ENCODE peak calls at places on chromosome 4, in seven cellular contexts. One of them, this sample, is unnamed.

GRCh38 chr4:87465739-87466366 is 43.5 kb downstream of the NUDT9 start:
- DNase-seq in sciatic nerve: no peak
- DNase-seq in NCI-H1930: no peak
- DNase-seq in neural crest cell: no peak
- DNase-seq in T-helper 2 cell: peak
- DNase-seq in stimulated activated CD8-positive, alpha-beta memory T cell treated with anti-CD3 and anti-CD28 coated beads, Interleukin-15, amount 100 ng/mL, for 4 hours: no peak
- DNase-seq in Kasumi-1: peak
- DNase-seq in this sample: no peak

GRCh38 chr4:146346276-146346675 is 131.9 kb downstream of the REELD1 start:
- DNase-seq in sciatic nerve: no peak
- DNase-seq in NCI-H1930: no peak
- DNase-seq in neural crest cell: no peak
- DNase-seq in T-helper 2 cell: no peak
- DNase-seq in stimulated activated CD8-positive, alpha-beta memory T cell treated with anti-CD3 and anti-CD28 coated beads, Interleukin-15, amount 100 ng/mL, for 4 hours: no peak
- DNase-seq in Kasumi-1: no peak
- DNase-seq in this sample: no peak

GRCh38 chr4:6044805-6045204 is 26.6 kb upstream of the C4orf50 start:
- DNase-seq in sciatic nerve: no peak
- DNase-seq in NCI-H1930: no peak
- DNase-seq in neural crest cell: no peak
- DNase-seq in T-helper 2 cell: no peak
- DNase-seq in stimulated activated CD8-positive, alpha-beta memory T cell treated with anti-CD3 and anti-CD28 coated beads, Interleukin-15, amount 100 ng/mL, for 4 hours: no peak
- DNase-seq in Kasumi-1: no peak
- DNase-seq in this sample: no peak

GRCh38 chr4:114237997-114238396 is 258.6 kb upstream of the ARSJ start:
- DNase-seq in sciatic nerve: no peak
- DNase-seq in NCI-H1930: no peak
- DNase-seq in neural crest cell: no peak
- DNase-seq in T-helper 2 cell: no peak
- DNase-seq in stimulated activated CD8-positive, alpha-beta memory T cell treated with anti-CD3 and anti-CD28 coated beads, Interleukin-15, amount 100 ng/mL, for 4 hours: no peak
- DNase-seq in Kasumi-1: no peak
- DNase-seq in this sample: no peak

GRCh38 chr4:105527081-105527480 is 25.3 kb upstream of the ARHGEF38 start:
- DNase-seq in sciatic nerve: no peak
- DNase-seq in NCI-H1930: no peak
- DNase-seq in neural crest cell: no peak
- DNase-seq in T-helper 2 cell: no peak
- DNase-seq in stimulated activated CD8-positive, alpha-beta memory T cell treated with anti-CD3 and anti-CD28 coated beads, Interleukin-15, amount 100 ng/mL, for 4 hours: no peak
- DNase-seq in Kasumi-1: no peak
- DNase-seq in this sample: no peak

GRCh38 chr4:152771736-152772533 is 7.6 kb downstream of the TIGD4 start:
- DNase-seq in sciatic nerve: no peak
- DNase-seq in NCI-H1930: no peak
- DNase-seq in neural crest cell: no peak
- DNase-seq in T-helper 2 cell: peak
- DNase-seq in stimulated activated CD8-positive, alpha-beta memory T cell treated with anti-CD3 and anti-CD28 coated beads, Interleukin-15, amount 100 ng/mL, for 4 hours: no peak
- DNase-seq in Kasumi-1: peak
- DNase-seq in this sample: no peak

GRCh38 chr4:85837334-85837733 is 362.4 kb downstream of the ARHGAP24 start:
- DNase-seq in sciatic nerve: no peak
- DNase-seq in NCI-H1930: no peak
- DNase-seq in neural crest cell: no peak
- DNase-seq in T-helper 2 cell: no peak
- DNase-seq in stimulated activated CD8-positive, alpha-beta memory T cell treated with anti-CD3 and anti-CD28 coated beads, Interleukin-15, amount 100 ng/mL, for 4 hours: no peak
- DNase-seq in Kasumi-1: no peak
- DNase-seq in this sample: no peak

GRCh38 chr4:79759793-79760192 is 313.2 kb downstream of the ANTXR2 start:
- DNase-seq in sciatic nerve: no peak
- DNase-seq in NCI-H1930: no peak
- DNase-seq in neural crest cell: no peak
- DNase-seq in T-helper 2 cell: peak
- DNase-seq in stimulated activated CD8-positive, alpha-beta memory T cell treated with anti-CD3 and anti-CD28 coated beads, Interleukin-15, amount 100 ng/mL, for 4 hours: no peak
- DNase-seq in Kasumi-1: no peak
- DNase-seq in this sample: no peak

GRCh38 chr4:1060121-1060520 is 48.7 kb downstream of the FGFRL1 start:
- DNase-seq in sciatic nerve: peak
- DNase-seq in NCI-H1930: no peak
- DNase-seq in neural crest cell: no peak
- DNase-seq in T-helper 2 cell: no peak
- DNase-seq in stimulated activated CD8-positive, alpha-beta memory T cell treated with anti-CD3 and anti-CD28 coated beads, Interleukin-15, amount 100 ng/mL, for 4 hours: no peak
- DNase-seq in Kasumi-1: no peak
- DNase-seq in this sample: no peak

GRCh38 chr4:7353846-7354610 is 80.7 kb downstream of the PSAPL1 start:
- DNase-seq in sciatic nerve: no peak
- DNase-seq in NCI-H1930: no peak
- DNase-seq in neural crest cell: no peak
- DNase-seq in T-helper 2 cell: no peak
- DNase-seq in stimulated activated CD8-positive, alpha-beta memory T cell treated with anti-CD3 and anti-CD28 coated beads, Interleukin-15, amount 100 ng/mL, for 4 hours: no peak
- DNase-seq in Kasumi-1: no peak
- DNase-seq in this sample: no peak

GRCh38 chr4:113822555-113823290 is 61.2 kb upstream of the CAMK2D start:
- DNase-seq in sciatic nerve: no peak
- DNase-seq in NCI-H1930: no peak
- DNase-seq in neural crest cell: no peak
- DNase-seq in T-helper 2 cell: peak
- DNase-seq in stimulated activated CD8-positive, alpha-beta memory T cell treated with anti-CD3 and anti-CD28 coated beads, Interleukin-15, amount 100 ng/mL, for 4 hours: no peak
- DNase-seq in Kasumi-1: no peak
- DNase-seq in this sample: no peak

GRCh38 chr4:95580226-95580625 is 31.5 kb upstream of the UNC5C start:
- DNase-seq in sciatic nerve: no peak
- DNase-seq in NCI-H1930: no peak
- DNase-seq in neural crest cell: no peak
- DNase-seq in T-helper 2 cell: no peak
- DNase-seq in stimulated activated CD8-positive, alpha-beta memory T cell treated with anti-CD3 and anti-CD28 coated beads, Interleukin-15, amount 100 ng/mL, for 4 hours: no peak
- DNase-seq in Kasumi-1: no peak
- DNase-seq in this sample: no peak

GRCh38 chr4:116788723-116789122 is 296.7 kb downstream of the TRAM1L1 start:
- DNase-seq in sciatic nerve: no peak
- DNase-seq in NCI-H1930: no peak
- DNase-seq in neural crest cell: no peak
- DNase-seq in T-helper 2 cell: no peak
- DNase-seq in stimulated activated CD8-positive, alpha-beta memory T cell treated with anti-CD3 and anti-CD28 coated beads, Interleukin-15, amount 100 ng/mL, for 4 hours: no peak
- DNase-seq in Kasumi-1: no peak
- DNase-seq in this sample: no peak

GRCh38 chr4:114867291-114867690 is 246.1 kb downstream of the NDST4 start:
- DNase-seq in sciatic nerve: no peak
- DNase-seq in NCI-H1930: no peak
- DNase-seq in neural crest cell: no peak
- DNase-seq in T-helper 2 cell: no peak
- DNase-seq in stimulated activated CD8-positive, alpha-beta memory T cell treated with anti-CD3 and anti-CD28 coated beads, Interleukin-15, amount 100 ng/mL, for 4 hours: no peak
- DNase-seq in Kasumi-1: peak
- DNase-seq in this sample: no peak

GRCh38 chr4:37754410-37755185 is 68.4 kb upstream of the RELL1 start:
- DNase-seq in sciatic nerve: no peak
- DNase-seq in NCI-H1930: no peak
- DNase-seq in neural crest cell: no peak
- DNase-seq in T-helper 2 cell: no peak
- DNase-seq in stimulated activated CD8-positive, alpha-beta memory T cell treated with anti-CD3 and anti-CD28 coated beads, Interleukin-15, amount 100 ng/mL, for 4 hours: no peak
- DNase-seq in Kasumi-1: peak
- DNase-seq in this sample: no peak

GRCh38 chr4:117949621-117950020 is 84.7 kb upstream of the NDST3 start:
- DNase-seq in sciatic nerve: no peak
- DNase-seq in NCI-H1930: no peak
- DNase-seq in neural crest cell: no peak
- DNase-seq in T-helper 2 cell: no peak
- DNase-seq in stimulated activated CD8-positive, alpha-beta memory T cell treated with anti-CD3 and anti-CD28 coated beads, Interleukin-15, amount 100 ng/mL, for 4 hours: no peak
- DNase-seq in Kasumi-1: no peak
- DNase-seq in this sample: no peak

GRCh38 chr4:180809439-180809838 is 1433.8 kb upstream of the TENM3 start:
- DNase-seq in sciatic nerve: no peak
- DNase-seq in NCI-H1930: no peak
- DNase-seq in neural crest cell: no peak
- DNase-seq in T-helper 2 cell: peak
- DNase-seq in stimulated activated CD8-positive, alpha-beta memory T cell treated with anti-CD3 and anti-CD28 coated beads, Interleukin-15, amount 100 ng/mL, for 4 hours: no peak
- DNase-seq in Kasumi-1: no peak
- DNase-seq in this sample: no peak

GRCh38 chr4:41964401-41964800 is 17.2 kb upstream of the DCAF4L1 start:
- DNase-seq in sciatic nerve: no peak
- DNase-seq in NCI-H1930: no peak
- DNase-seq in neural crest cell: no peak
- DNase-seq in T-helper 2 cell: no peak
- DNase-seq in stimulated activated CD8-positive, alpha-beta memory T cell treated with anti-CD3 and anti-CD28 coated beads, Interleukin-15, amount 100 ng/mL, for 4 hours: no peak
- DNase-seq in Kasumi-1: no peak
- DNase-seq in this sample: no peak

GRCh38 chr4:138222041-138222440 is 20.1 kb downstream of the SLC7A11 start:
- DNase-seq in sciatic nerve: no peak
- DNase-seq in NCI-H1930: no peak
- DNase-seq in neural crest cell: no peak
- DNase-seq in T-helper 2 cell: no peak
- DNase-seq in stimulated activated CD8-positive, alpha-beta memory T cell treated with anti-CD3 and anti-CD28 coated beads, Interleukin-15, amount 100 ng/mL, for 4 hours: no peak
- DNase-seq in Kasumi-1: no peak
- DNase-seq in this sample: no peak

GRCh38 chr4:10715696-10716095 is 31.1 kb upstream of the CLNK start:
- DNase-seq in sciatic nerve: no peak
- DNase-seq in NCI-H1930: no peak
- DNase-seq in neural crest cell: no peak
- DNase-seq in T-helper 2 cell: no peak
- DNase-seq in stimulated activated CD8-positive, alpha-beta memory T cell treated with anti-CD3 and anti-CD28 coated beads, Interleukin-15, amount 100 ng/mL, for 4 hours: no peak
- DNase-seq in Kasumi-1: no peak
- DNase-seq in this sample: no peak

GRCh38 chr4:118975487-118976192 is 87.0 kb downstream of the SYNPO2 start:
- DNase-seq in sciatic nerve: no peak
- DNase-seq in NCI-H1930: no peak
- DNase-seq in neural crest cell: no peak
- DNase-seq in T-helper 2 cell: no peak
- DNase-seq in stimulated activated CD8-positive, alpha-beta memory T cell treated with anti-CD3 and anti-CD28 coated beads, Interleukin-15, amount 100 ng/mL, for 4 hours: no peak
- DNase-seq in Kasumi-1: no peak
- DNase-seq in this sample: no peak

GRCh38 chr4:128060130-128060619 is 937 bp upstream of the LARP1B start:
- DNase-seq in sciatic nerve: no peak
- DNase-seq in NCI-H1930: no peak
- DNase-seq in neural crest cell: no peak
- DNase-seq in T-helper 2 cell: peak
- DNase-seq in stimulated activated CD8-positive, alpha-beta memory T cell treated with anti-CD3 and anti-CD28 coated beads, Interleukin-15, amount 100 ng/mL, for 4 hours: no peak
- DNase-seq in Kasumi-1: no peak
- DNase-seq in this sample: no peak

GRCh38 chr4:153785830-153786721 is 2.8 kb downstream of the SFRP2 start:
- DNase-seq in sciatic nerve: no peak
- DNase-seq in NCI-H1930: no peak
- DNase-seq in neural crest cell: no peak
- DNase-seq in T-helper 2 cell: peak
- DNase-seq in stimulated activated CD8-positive, alpha-beta memory T cell treated with anti-CD3 and anti-CD28 coated beads, Interleukin-15, amount 100 ng/mL, for 4 hours: no peak
- DNase-seq in Kasumi-1: peak
- DNase-seq in this sample: no peak

GRCh38 chr4:41880022-41880837 is 55.0 kb upstream of the TMEM33 start:
- DNase-seq in sciatic nerve: no peak
- DNase-seq in NCI-H1930: no peak
- DNase-seq in neural crest cell: no peak
- DNase-seq in T-helper 2 cell: no peak
- DNase-seq in stimulated activated CD8-positive, alpha-beta memory T cell treated with anti-CD3 and anti-CD28 coated beads, Interleukin-15, amount 100 ng/mL, for 4 hours: no peak
- DNase-seq in Kasumi-1: no peak
- DNase-seq in this sample: no peak

GRCh38 chr4:24024157-24024556 is 134.3 kb upstream of the PPARGC1A start:
- DNase-seq in sciatic nerve: no peak
- DNase-seq in NCI-H1930: no peak
- DNase-seq in neural crest cell: no peak
- DNase-seq in T-helper 2 cell: no peak
- DNase-seq in stimulated activated CD8-positive, alpha-beta memory T cell treated with anti-CD3 and anti-CD28 coated beads, Interleukin-15, amount 100 ng/mL, for 4 hours: no peak
- DNase-seq in Kasumi-1: no peak
- DNase-seq in this sample: no peak

GRCh38 chr4:106529348-106530033 is 160.9 kb upstream of the GIMD1 start:
- DNase-seq in sciatic nerve: no peak
- DNase-seq in NCI-H1930: no peak
- DNase-seq in neural crest cell: no peak
- DNase-seq in T-helper 2 cell: no peak
- DNase-seq in stimulated activated CD8-positive, alpha-beta memory T cell treated with anti-CD3 and anti-CD28 coated beads, Interleukin-15, amount 100 ng/mL, for 4 hours: no peak
- DNase-seq in Kasumi-1: no peak
- DNase-seq in this sample: no peak

GRCh38 chr4:113154281-113154680 is 104.8 kb downstream of the ANK2 start:
- DNase-seq in sciatic nerve: no peak
- DNase-seq in NCI-H1930: no peak
- DNase-seq in neural crest cell: no peak
- DNase-seq in T-helper 2 cell: no peak
- DNase-seq in stimulated activated CD8-positive, alpha-beta memory T cell treated with anti-CD3 and anti-CD28 coated beads, Interleukin-15, amount 100 ng/mL, for 4 hours: no peak
- DNase-seq in Kasumi-1: no peak
- DNase-seq in this sample: no peak

GRCh38 chr4:135515295-135515694 is 1313.7 kb upstream of the PABPC4L start:
- DNase-seq in sciatic nerve: no peak
- DNase-seq in NCI-H1930: no peak
- DNase-seq in neural crest cell: no peak
- DNase-seq in T-helper 2 cell: no peak
- DNase-seq in stimulated activated CD8-positive, alpha-beta memory T cell treated with anti-CD3 and anti-CD28 coated beads, Interleukin-15, amount 100 ng/mL, for 4 hours: no peak
- DNase-seq in Kasumi-1: no peak
- DNase-seq in this sample: no peak

GRCh38 chr4:89509708-89510269 is 202.2 kb upstream of the GPRIN3 start:
- DNase-seq in sciatic nerve: no peak
- DNase-seq in NCI-H1930: no peak
- DNase-seq in neural crest cell: no peak
- DNase-seq in T-helper 2 cell: peak
- DNase-seq in stimulated activated CD8-positive, alpha-beta memory T cell treated with anti-CD3 and anti-CD28 coated beads, Interleukin-15, amount 100 ng/mL, for 4 hours: no peak
- DNase-seq in Kasumi-1: peak
- DNase-seq in this sample: no peak

GRCh38 chr4:121198261-121198660 is 34.1 kb upstream of the TNIP3 start:
- DNase-seq in sciatic nerve: no peak
- DNase-seq in NCI-H1930: no peak
- DNase-seq in neural crest cell: no peak
- DNase-seq in T-helper 2 cell: no peak
- DNase-seq in stimulated activated CD8-positive, alpha-beta memory T cell treated with anti-CD3 and anti-CD28 coated beads, Interleukin-15, amount 100 ng/mL, for 4 hours: no peak
- DNase-seq in Kasumi-1: no peak
- DNase-seq in this sample: no peak

GRCh38 chr4:1126506-1126905 is 13.1 kb upstream of the RNF212 start:
- DNase-seq in sciatic nerve: no peak
- DNase-seq in NCI-H1930: no peak
- DNase-seq in neural crest cell: no peak
- DNase-seq in T-helper 2 cell: no peak
- DNase-seq in stimulated activated CD8-positive, alpha-beta memory T cell treated with anti-CD3 and anti-CD28 coated beads, Interleukin-15, amount 100 ng/mL, for 4 hours: no peak
- DNase-seq in Kasumi-1: no peak
- DNase-seq in this sample: no peak

GRCh38 chr4:91280551-91281290 is 1023.0 kb upstream of the GRID2 start:
- DNase-seq in sciatic nerve: no peak
- DNase-seq in NCI-H1930: no peak
- DNase-seq in neural crest cell: no peak
- DNase-seq in T-helper 2 cell: no peak
- DNase-seq in stimulated activated CD8-positive, alpha-beta memory T cell treated with anti-CD3 and anti-CD28 coated beads, Interleukin-15, amount 100 ng/mL, for 4 hours: no peak
- DNase-seq in Kasumi-1: no peak
- DNase-seq in this sample: no peak

GRCh38 chr4:147847947-147848590 is 116.2 kb downstream of the ARHGAP10 start:
- DNase-seq in sciatic nerve: no peak
- DNase-seq in NCI-H1930: no peak
- DNase-seq in neural crest cell: no peak
- DNase-seq in T-helper 2 cell: no peak
- DNase-seq in stimulated activated CD8-positive, alpha-beta memory T cell treated with anti-CD3 and anti-CD28 coated beads, Interleukin-15, amount 100 ng/mL, for 4 hours: no peak
- DNase-seq in Kasumi-1: no peak
- DNase-seq in this sample: no peak

GRCh38 chr4:120824905-120825304 is 97.6 kb downstream of the PRDM5 start:
- DNase-seq in sciatic nerve: no peak
- DNase-seq in NCI-H1930: no peak
- DNase-seq in neural crest cell: no peak
- DNase-seq in T-helper 2 cell: no peak
- DNase-seq in stimulated activated CD8-positive, alpha-beta memory T cell treated with anti-CD3 and anti-CD28 coated beads, Interleukin-15, amount 100 ng/mL, for 4 hours: no peak
- DNase-seq in Kasumi-1: no peak
- DNase-seq in this sample: no peak

GRCh38 chr4:57109847-57110634 is at the start of gene IGFBP7:
- DNase-seq in sciatic nerve: peak
- DNase-seq in NCI-H1930: no peak
- DNase-seq in neural crest cell: peak
- DNase-seq in T-helper 2 cell: peak
- DNase-seq in stimulated activated CD8-positive, alpha-beta memory T cell treated with anti-CD3 and anti-CD28 coated beads, Interleukin-15, amount 100 ng/mL, for 4 hours: no peak
- DNase-seq in Kasumi-1: peak
- DNase-seq in this sample: no peak

GRCh38 chr4:71184195-71184781 is 154.5 kb upstream of the SLC4A4 start:
- DNase-seq in sciatic nerve: peak
- DNase-seq in NCI-H1930: peak
- DNase-seq in neural crest cell: peak
- DNase-seq in T-helper 2 cell: peak
- DNase-seq in stimulated activated CD8-positive, alpha-beta memory T cell treated with anti-CD3 and anti-CD28 coated beads, Interleukin-15, amount 100 ng/mL, for 4 hours: no peak
- DNase-seq in Kasumi-1: peak
- DNase-seq in this sample: no peak

GRCh38 chr4:123893746-123894095 is 497.1 kb downstream of the SPRY1 start:
- DNase-seq in sciatic nerve: no peak
- DNase-seq in NCI-H1930: no peak
- DNase-seq in neural crest cell: no peak
- DNase-seq in T-helper 2 cell: no peak
- DNase-seq in stimulated activated CD8-positive, alpha-beta memory T cell treated with anti-CD3 and anti-CD28 coated beads, Interleukin-15, amount 100 ng/mL, for 4 hours: no peak
- DNase-seq in Kasumi-1: no peak
- DNase-seq in this sample: no peak

GRCh38 chr4:153127773-153128494 is 76.3 kb upstream of the TRIM2 start:
- DNase-seq in sciatic nerve: peak
- DNase-seq in NCI-H1930: peak
- DNase-seq in neural crest cell: peak
- DNase-seq in T-helper 2 cell: peak
- DNase-seq in stimulated activated CD8-positive, alpha-beta memory T cell treated with anti-CD3 and anti-CD28 coated beads, Interleukin-15, amount 100 ng/mL, for 4 hours: peak
- DNase-seq in Kasumi-1: peak
- DNase-seq in this sample: peak